ENCODE peak calls at places on chromosomes 3 and 15, in four cellular contexts. One of them, this sample, is unnamed.

GRCh38 chr3:195774917-195775316 is 36.8 kb downstream of the MUC4 start:
- DNase-seq in coronary artery: no peak
- DNase-seq in DND-41: peak; percentile 53
- DNase-seq in AG04450: no peak
- DNase-seq in this sample: peak; percentile 4

GRCh38 chr3:63763156-63763555 is 55.9 kb upstream of the C3orf49 start:
- DNase-seq in DND-41: no peak
- DNase-seq in coronary artery: no peak
- DNase-seq in AG04450: no peak
- DNase-seq in this sample: peak; percentile 31

GRCh38 chr15:83446904-83447708 is at the start of gene SH3GL3:
- DNase-seq in coronary artery: peak; percentile 81
- DNase-seq in DND-41: no peak
- DNase-seq in AG04450: no peak
- DNase-seq in this sample: peak; percentile 25

GRCh38 chr3:51353566-51354140 is 31.4 kb upstream of the MANF start:
- DNase-seq in coronary artery: no peak
- DNase-seq in DND-41: no peak
- DNase-seq in AG04450: no peak
- DNase-seq in this sample: no peak

GRCh38 chr15:50463423-50464358 is 39.5 kb downstream of the USP8 start:
- DNase-seq in DND-41: no peak
- DNase-seq in AG04450: peak; percentile 34
- DNase-seq in coronary artery: no peak
- DNase-seq in this sample: no peak

GRCh38 chr15:63191895-63192603 is 2.6 kb downstream of the RAB8B start:
- DNase-seq in coronary artery: no peak
- DNase-seq in AG04450: no peak
- DNase-seq in DND-41: peak; percentile 73
- DNase-seq in this sample: no peak

GRCh38 chr15:48273047-48273446 is 58.2 kb upstream of the DUT start:
- DNase-seq in DND-41: no peak
- DNase-seq in coronary artery: no peak
- DNase-seq in AG04450: no peak
- DNase-seq in this sample: no peak

GRCh38 chr15:70504305-70504951 is 258.9 kb downstream of the UACA start:
- DNase-seq in AG04450: no peak
- DNase-seq in coronary artery: no peak
- DNase-seq in DND-41: peak; percentile 62
- DNase-seq in this sample: no peak

GRCh38 chr3:27224197-27224596 is 145.0 kb downstream of the NEK10 start:
- DNase-seq in AG04450: no peak
- DNase-seq in coronary artery: no peak
- DNase-seq in DND-41: no peak
- DNase-seq in this sample: no peak

GRCh38 chr3:179289295-179289694 is 33.5 kb upstream of the ZNF639 start:
- DNase-seq in coronary artery: no peak
- DNase-seq in AG04450: no peak
- DNase-seq in DND-41: no peak
- DNase-seq in this sample: no peak

GRCh38 chr3:140863481-140864084 is 78.1 kb upstream of the SLC25A36 start:
- DNase-seq in coronary artery: no peak
- DNase-seq in DND-41: peak; percentile 53
- DNase-seq in AG04450: no peak
- DNase-seq in this sample: peak; percentile 20

GRCh38 chr15:65920121-65920520 is 50.8 kb downstream of the RAB11A start:
- DNase-seq in DND-41: no peak
- DNase-seq in coronary artery: no peak
- DNase-seq in AG04450: no peak
- DNase-seq in this sample: no peak

GRCh38 chr15:63332367-63333078 is 49.1 kb downstream of the CA12 start:
- DNase-seq in AG04450: peak; percentile 78
- DNase-seq in coronary artery: no peak
- DNase-seq in DND-41: no peak
- DNase-seq in this sample: peak; percentile 76